ENCODE peak calls at places on chromosome 6, in eight cellular contexts. R is ovary, E is uterus, D is right lobe of liver, I is H1, T is IMR-90, B is tibial nerve, K is GM12878. X is an unnamed sample. For H3K36me3, the result is how much of the 10 kb centered on the place peaks cover.

GRCh38 chr6:109118337-109118736 is 23.0 kb downstream of the CEP57L1 start:
- DNase-seq in K (no peak), I (no peak), E (no peak), B (no peak), D (no peak), R (no peak), T (no peak), X (no peak)

GRCh38 chr6:35663447-35664235 is 25.1 kb downstream of the FKBP5 start:
- DNase-seq in T (peak), D (no peak), E (no peak), B (no peak), I (no peak), R (no peak), K (no peak), X (no peak)

GRCh38 chr6:13865132-13865531 is 50.8 kb upstream of the MCUR1 start:
- DNase-seq in R (no peak), E (no peak), T (no peak), B (no peak), K (no peak), I (no peak), D (no peak), X (no peak)

GRCh38 chr6:3356824-3357420 is 98.2 kb downstream of the PSMG4 start:
- DNase-seq in K (no peak), E (no peak), I (no peak), R (no peak), T (no peak), D (no peak), B (no peak), X (no peak)

GRCh38 chr6:83884523-83884922 is 25.0 kb downstream of the CYB5R4 start:
- DNase-seq in R (no peak), T (peak), I (no peak), B (no peak), K (peak), D (no peak), E (no peak), X (no peak)

GRCh38 chr6:68468244-68468884 is 166.7 kb upstream of the ADGRB3 start:
- DNase-seq in D (no peak), T (no peak), E (no peak), B (no peak), R (no peak), I (peak), K (no peak), X (no peak)

GRCh38 chr6:13848553-13849150 is 34.3 kb upstream of the MCUR1 start:
- DNase-seq in I (no peak), E (no peak), T (peak), D (no peak), K (no peak), B (no peak), R (no peak), X (no peak)

GRCh38 chr6:29146154-29146553 is 24.6 kb upstream of the OR2J2 start:
- DNase-seq in E (no peak), T (no peak), D (no peak), K (no peak), R (no peak), I (no peak), B (no peak), X (no peak)

GRCh38 chr6:149118737-149119653 is 198.5 kb upstream of the TAB2 start:
- DNase-seq in E (no peak), T (no peak), B (no peak), I (no peak), R (no peak), D (no peak), K (no peak), X (no peak)

GRCh38 chr6:72811971-72812421 is 190.1 kb downstream of the KCNQ5 start:
- DNase-seq in K (no peak), I (no peak), R (no peak), T (peak), E (no peak), D (no peak), B (no peak), X (no peak)

DNA sequence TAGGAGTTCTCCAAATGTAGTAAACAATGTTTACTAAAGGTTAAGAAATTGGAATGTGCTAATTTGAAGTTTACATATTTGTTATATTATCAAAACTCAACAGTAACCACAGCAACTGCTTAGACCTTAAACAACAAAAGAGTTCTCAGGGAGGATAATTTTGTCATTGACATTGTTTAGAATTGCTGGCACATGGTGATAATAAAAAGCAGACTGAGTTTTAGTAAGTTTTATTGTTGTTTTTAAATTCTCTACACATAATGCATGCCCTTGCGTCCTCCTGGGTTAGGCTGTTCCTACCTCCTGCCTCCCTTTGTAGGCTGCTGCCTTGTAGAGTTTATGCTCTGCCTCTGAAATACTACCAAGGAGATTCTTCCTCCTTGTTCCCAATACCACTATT is 28.7 kb downstream of the LAMA4 start:
- DNase-seq in R (no peak), I (no peak), E (no peak), T (peak), B (no peak), K (no peak), D (no peak), X (no peak)
- TF ChIP-seq POLR2A in R (no peak), I (no peak), E (no peak), T (no peak), B (no peak), K (no peak), D (no peak), X (no peak)

GRCh38 chr6:144316866-144317204 is 31.7 kb downstream of the UTRN start:
- DNase-seq in B (no peak), I (no peak), D (no peak), R (no peak), K (no peak), E (no peak), T (no peak), X (no peak)
- H3K36me3 ChIP-seq in B (under half), I (under half), D (under half), R (under half), K (under half), E (under half), T (under half), X (under half)

GRCh38 chr6:73956305-73956704 is 260.3 kb downstream of the CD109 start:
- DNase-seq in E (no peak), B (no peak), T (no peak), D (no peak), R (no peak), K (no peak), I (no peak), X (no peak)
- TF ChIP-seq POLR2A in E (no peak), B (no peak), T (no peak), D (no peak), R (no peak), K (no peak), I (no peak), X (no peak)

GRCh38 chr6:53080813-53081212 is 15.6 kb downstream of the FBXO9 start:
- DNase-seq in E (no peak), I (no peak), B (no peak), R (no peak), K (no peak), D (no peak), T (no peak), X (no peak)
- H3K36me3 ChIP-seq in E (under half), I (half or more), B (under half), R (under half), K (under half), D (half or more), T (under half), X (half or more)

DNA sequence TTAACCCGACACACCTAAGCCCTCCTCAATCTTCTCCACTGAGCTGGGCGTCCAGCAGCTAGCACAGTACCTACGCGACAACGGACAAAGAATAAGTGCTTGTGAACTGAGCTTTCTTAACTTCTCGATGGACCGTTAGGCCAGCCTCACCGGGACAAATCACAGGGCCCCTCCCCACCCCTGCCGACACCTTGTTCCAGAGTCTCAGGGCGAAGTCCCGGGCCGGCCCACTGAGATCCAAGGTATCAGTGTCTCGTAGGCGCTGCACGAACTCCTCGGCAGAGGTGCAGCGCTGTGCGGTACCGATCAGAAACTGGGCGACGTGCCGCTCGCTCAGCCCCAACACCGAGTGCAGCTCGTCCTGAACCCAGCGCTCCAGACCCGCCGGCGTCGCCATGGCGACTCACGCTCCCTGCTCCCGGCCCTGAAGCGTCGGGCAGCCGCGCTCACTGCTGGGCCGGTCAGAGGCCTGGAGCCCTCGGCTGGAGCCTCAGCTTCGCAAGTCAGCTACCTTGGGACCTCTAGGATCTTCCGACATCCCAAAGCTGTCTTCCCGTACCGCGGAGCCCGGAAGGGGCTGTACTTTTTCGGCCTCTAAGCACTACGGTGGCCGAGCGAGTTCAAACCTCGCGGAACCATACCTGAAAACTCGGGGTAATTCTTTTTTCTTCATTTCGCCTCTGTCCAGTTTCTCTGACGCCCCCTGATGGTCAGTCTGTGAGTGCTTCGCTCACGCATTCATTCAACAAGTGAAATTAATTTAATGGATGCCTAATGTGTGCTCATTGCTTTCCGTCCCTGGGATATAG is at the start of gene DHX16:
- DNase-seq in K (peak), I (peak), T (peak), R (peak), E (peak), B (peak), D (peak), X (peak)
- TF ChIP-seq POLR2A in K (peak), I (no peak), T (peak), R (peak), E (peak), B (no peak), D (peak), X (no peak)

GRCh38 chr6:166905013-166905412 is 51.3 kb downstream of the RNASET2 start:
- DNase-seq in B (no peak), K (no peak), E (no peak), R (no peak), D (no peak), I (no peak), T (no peak), X (no peak)
- H3K36me3 ChIP-seq in B (under half), K (under half), E (under half), R (under half), D (under half), I (under half), T (under half), X (under half)

GRCh38 chr6:137044366-137045220 is at the start of gene IL20RA:
- DNase-seq in E (peak), I (no peak), D (peak), R (peak), B (no peak), T (no peak), K (no peak), X (peak)
- TF ChIP-seq POLR2A in E (peak), I (no peak), D (no peak), R (no peak), B (no peak), T (no peak), K (no peak), X (no peak)

DNA sequence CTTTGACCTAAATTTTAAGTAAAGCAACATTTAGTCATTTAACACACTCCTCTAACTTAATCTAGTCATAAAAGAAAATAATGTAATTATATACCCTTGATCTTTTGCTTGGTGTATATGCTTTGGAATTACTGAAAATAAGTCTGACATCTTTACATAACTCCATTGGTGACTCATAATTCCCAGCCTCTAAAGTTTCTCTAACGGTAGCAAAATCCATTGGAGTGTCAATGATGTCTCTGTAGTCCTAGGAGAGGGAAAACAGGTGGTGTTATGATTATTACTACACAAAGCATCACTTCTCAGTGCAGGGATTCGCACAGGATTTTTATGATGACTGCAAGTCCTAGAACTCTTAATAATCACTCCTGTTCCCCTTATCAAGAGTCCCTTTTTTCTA is 80.2 kb downstream of the IRAK1BP1 start:
- DNase-seq in I (no peak), T (peak), D (no peak), E (no peak), B (no peak), R (no peak), K (no peak), X (no peak)
- H3K36me3 ChIP-seq in I (half or more), T (under half), D (under half), E (under half), B (under half), R (under half), K (under half), X (half or more)

X was measured in spleen.